ENCODE peak calls at places on chromosomes 12 and 14, in six cellular contexts. F is ACHN, G is cardiac muscle cell, Y is foreskin keratinocyte, B is stomach, A is stromal cell of bone marrow. P is an unnamed sample.

GRCh38 chr14:32510815-32511214 is 181.7 kb downstream of the AKAP6 start:
- DNase-seq in A (no peak), B (no peak), Y (no peak), G (no peak), F (no peak), P (no peak)

GRCh38 chr12:64824500-64825142 is at the start of gene TBC1D30:
- DNase-seq in F (no peak), G (peak), A (no peak), Y (no peak), B (no peak), P (no peak)

GRCh38 chr12:41174602-41175001 is 13.5 kb upstream of the PDZRN4 start:
- DNase-seq in G (no peak), F (no peak), B (no peak), Y (no peak), A (no peak), P (no peak)

GRCh38 chr14:87944987-87945604 is 47.9 kb downstream of the GALC start:
- DNase-seq in F (peak), G (peak), Y (no peak), B (no peak), A (peak), P (peak)

GRCh38 chr12:125561-125960 is 59.0 kb downstream of the IQSEC3 start:
- DNase-seq in B (no peak), G (no peak), Y (no peak), F (no peak), A (no peak), P (no peak)

GRCh38 chr14:30553311-30553989 is 5.5 kb upstream of the G2E3 start:
- DNase-seq in B (no peak), Y (peak), F (peak), A (peak), G (peak), P (peak)

GRCh38 chr14:78048120-78048519 is 122.1 kb upstream of the NRXN3 start:
- DNase-seq in G (no peak), B (no peak), F (no peak), Y (no peak), A (no peak), P (no peak)

GRCh38 chr12:3105690-3106479 is 28.7 kb downstream of the TSPAN9 start:
- DNase-seq in G (no peak), Y (no peak), A (no peak), B (no peak), F (no peak), P (no peak)

GRCh38 chr14:64186231-64187129 is 107.7 kb downstream of the ESR2 start:
- DNase-seq in F (no peak), G (no peak), A (no peak), B (peak), Y (no peak), P (no peak)

GRCh38 chr12:79407671-79408622 is 282.8 kb downstream of the PAWR start:
- DNase-seq in A (peak), Y (no peak), G (peak), B (peak), F (peak), P (peak)

GRCh38 chr12:90338365-90338764 is 616.6 kb downstream of the CCER1 start:
- DNase-seq in Y (no peak), B (no peak), G (no peak), A (no peak), F (no peak), P (no peak)

GRCh38 chr14:102362084-102362483 is 606 bp downstream of the CINP start:
- DNase-seq in Y (peak), B (no peak), F (peak), G (no peak), A (peak), P (peak)